ENCODE peak calls at places on chromosomes 4 and X, in five cellular contexts. One of them, this sample, is unnamed.

GRCh38 chr4:152536545-152537182 is 772 bp upstream of the FBXW7 start:
- DNase-seq in T-cell: no peak
- DNase-seq in fibroblast of the aortic adventitia: peak
- DNase-seq in AG09319: no peak
- DNase-seq in hypothalamus: no peak
- DNase-seq in this sample: peak

GRCh38 chrX:16834811-16835210 is 35.4 kb downstream of the RBBP7 start:
- DNase-seq in AG09319: no peak
- DNase-seq in hypothalamus: no peak
- DNase-seq in T-cell: no peak
- DNase-seq in fibroblast of the aortic adventitia: no peak
- DNase-seq in this sample: no peak

GRCh38 chr4:89836031-89836777 is 757 bp downstream of the SNCA start:
- DNase-seq in fibroblast of the aortic adventitia: no peak
- DNase-seq in AG09319: no peak
- DNase-seq in T-cell: no peak
- DNase-seq in hypothalamus: peak
- DNase-seq in this sample: peak

GRCh38 chr4:147975902-147976301 is 244.0 kb downstream of the ARHGAP10 start:
- DNase-seq in AG09319: no peak
- DNase-seq in hypothalamus: no peak
- DNase-seq in fibroblast of the aortic adventitia: peak
- DNase-seq in T-cell: no peak
- DNase-seq in this sample: no peak

GRCh38 chr4:181443003-181443402 is 800.2 kb upstream of the TENM3 start:
- DNase-seq in hypothalamus: no peak
- DNase-seq in fibroblast of the aortic adventitia: no peak
- DNase-seq in T-cell: no peak
- DNase-seq in AG09319: no peak
- DNase-seq in this sample: no peak

GRCh38 chrX:1385251-1385794 is 6.6 kb downstream of the SLC25A6 start:
- DNase-seq in hypothalamus: no peak
- DNase-seq in fibroblast of the aortic adventitia: no peak
- DNase-seq in T-cell: peak
- DNase-seq in AG09319: no peak
- DNase-seq in this sample: no peak

GRCh38 chr4:53706422-53707032 is 115.2 kb upstream of the LNX1 start:
- DNase-seq in AG09319: peak
- DNase-seq in hypothalamus: no peak
- DNase-seq in fibroblast of the aortic adventitia: peak
- DNase-seq in T-cell: no peak
- DNase-seq in this sample: peak

GRCh38 chr4:138092060-138092459 is 150.1 kb downstream of the SLC7A11 start:
- DNase-seq in hypothalamus: no peak
- DNase-seq in T-cell: no peak
- DNase-seq in AG09319: no peak
- DNase-seq in fibroblast of the aortic adventitia: no peak
- DNase-seq in this sample: no peak

GRCh38 chrX:45849261-45849660 is 648.6 kb upstream of the DIPK2B start:
- DNase-seq in hypothalamus: no peak
- DNase-seq in fibroblast of the aortic adventitia: peak
- DNase-seq in AG09319: peak
- DNase-seq in T-cell: no peak
- DNase-seq in this sample: peak

GRCh38 chr4:94532016-94532789 is 80.5 kb downstream of the PDLIM5 start:
- DNase-seq in T-cell: no peak
- DNase-seq in AG09319: no peak
- DNase-seq in hypothalamus: no peak
- DNase-seq in fibroblast of the aortic adventitia: no peak
- DNase-seq in this sample: peak

GRCh38 chr4:182745268-182745667 is 171.9 kb downstream of the DCTD start:
- DNase-seq in hypothalamus: no peak
- DNase-seq in T-cell: no peak
- DNase-seq in fibroblast of the aortic adventitia: no peak
- DNase-seq in AG09319: no peak
- DNase-seq in this sample: peak

GRCh38 chr4:153122855-153123254 is 81.4 kb upstream of the TRIM2 start:
- DNase-seq in hypothalamus: no peak
- DNase-seq in fibroblast of the aortic adventitia: no peak
- DNase-seq in AG09319: no peak
- DNase-seq in T-cell: no peak
- DNase-seq in this sample: no peak

GRCh38 chrX:154486396-154487207 is at the start of gene UBL4A:
- DNase-seq in fibroblast of the aortic adventitia: peak
- DNase-seq in AG09319: no peak
- DNase-seq in T-cell: peak
- DNase-seq in hypothalamus: peak
- DNase-seq in this sample: peak